ENCODE peak calls at places on chromosomes 4 and X, in six cellular contexts. T, N, A, Y, H and C are unnamed samples.

GRCh38 chr4:168796362-168797106 is 213.5 kb downstream of the CBR4 start:
- DNase-seq in T (peak; percentile 80), N (peak; percentile 52), A (no peak), Y (no peak), H (no peak), C (no peak)

GRCh38 chrX:120299928-120300327 is 11.3 kb downstream of the TMEM255A start:
- DNase-seq in T (peak; percentile 49), N (no peak), A (no peak), Y (no peak), H (no peak), C (no peak)

GRCh38 chr4:48420172-48420571 is 63.0 kb upstream of the SLC10A4 start:
- DNase-seq in T (no peak), N (no peak), A (no peak), Y (no peak), H (no peak), C (no peak)

GRCh38 chr4:40300371-40301162 is 34.6 kb upstream of the CHRNA9 start:
- DNase-seq in T (no peak), N (no peak), A (no peak), Y (no peak), H (no peak), C (no peak)

GRCh38 chr4:5568931-5569330 is 139.4 kb downstream of the EVC2 start:
- DNase-seq in T (no peak), N (no peak), A (no peak), Y (no peak), H (no peak), C (no peak)

GRCh38 chrX:9133426-9133825 is 99.5 kb upstream of the FAM9B start:
- DNase-seq in T (no peak), N (no peak), A (no peak), Y (no peak), H (no peak), C (no peak)

GRCh38 chr4:79255793-79256192 is 70.1 kb downstream of the NAA11 start:
- DNase-seq in T (no peak), N (no peak), A (no peak), Y (no peak), H (no peak), C (no peak)

GRCh38 chr4:45662996-45663395 is 460.9 kb downstream of the GABRG1 start:
- DNase-seq in T (no peak), N (no peak), A (no peak), Y (no peak), H (no peak), C (no peak)

GRCh38 chr4:68576272-68577100 is at the start of gene UGT2B17:
- DNase-seq in T (no peak), N (no peak), A (no peak), Y (no peak), H (no peak), C (no peak)

GRCh38 chr4:94828882-94829281 is 71.1 kb downstream of the BMPR1B start:
- DNase-seq in T (no peak), N (no peak), A (no peak), Y (no peak), H (no peak), C (no peak)

DNA sequence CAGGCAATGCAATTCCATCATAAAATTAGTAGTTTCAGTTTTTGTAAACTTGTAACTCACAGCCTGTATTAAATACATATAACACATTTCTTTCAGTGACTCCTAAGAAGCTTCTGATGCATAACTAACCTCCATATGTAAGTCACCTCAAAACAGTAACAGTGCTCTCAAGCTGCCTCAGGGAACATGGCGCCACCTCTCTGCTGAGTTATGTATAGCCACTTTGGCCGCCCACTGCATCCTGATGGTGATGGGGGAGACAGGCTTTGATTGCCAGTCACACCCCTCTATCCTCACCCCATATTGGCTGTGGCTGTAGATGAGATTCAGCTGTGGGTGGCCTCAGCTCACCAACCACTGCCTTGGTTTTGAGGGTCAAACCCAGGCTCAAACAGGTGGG is 54.3 kb downstream of the LRBA start:
- DNase-seq in T (peak; percentile 35), N (no peak), A (peak; percentile 35), Y (peak; percentile 59), H (no peak), C (no peak)
- TF ChIP-seq SIN3A in T (no peak), N (no peak), A (no peak), Y (no peak), H (no peak), C (no peak)

GRCh38 chr4:114399085-114399484 is 199.5 kb upstream of the UGT8 start:
- DNase-seq in T (no peak), N (no peak), A (no peak), Y (no peak), H (no peak), C (no peak)
- TF ChIP-seq REST in T (no peak), N (no peak), A (no peak), Y (no peak), H (no peak), C (no peak)

DNA sequence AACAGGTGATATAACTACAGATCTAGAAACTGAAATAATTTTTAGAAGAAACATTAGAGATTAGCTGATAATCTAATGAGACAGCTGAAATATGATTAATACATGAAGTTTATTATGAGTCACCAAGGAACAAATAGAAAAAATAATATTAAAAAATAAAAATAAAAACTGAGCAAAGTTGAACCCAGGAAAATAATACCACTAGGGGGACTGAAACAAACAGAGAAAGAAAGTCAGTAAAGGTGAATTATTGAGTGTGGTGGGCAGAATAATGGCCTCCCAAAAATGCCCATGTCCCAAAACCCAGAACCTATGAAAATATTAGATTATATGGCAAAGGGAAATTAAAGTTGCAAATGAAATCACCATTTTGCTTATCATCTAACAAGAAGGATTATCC is 820.7 kb upstream of the INTU start:
- DNase-seq in T (no peak), N (no peak), A (no peak), Y (no peak), H (no peak), C (no peak)
- TF ChIP-seq CTCF in T (no peak), N (no peak), A (no peak), Y (no peak), H (no peak), C (no peak)

DNA sequence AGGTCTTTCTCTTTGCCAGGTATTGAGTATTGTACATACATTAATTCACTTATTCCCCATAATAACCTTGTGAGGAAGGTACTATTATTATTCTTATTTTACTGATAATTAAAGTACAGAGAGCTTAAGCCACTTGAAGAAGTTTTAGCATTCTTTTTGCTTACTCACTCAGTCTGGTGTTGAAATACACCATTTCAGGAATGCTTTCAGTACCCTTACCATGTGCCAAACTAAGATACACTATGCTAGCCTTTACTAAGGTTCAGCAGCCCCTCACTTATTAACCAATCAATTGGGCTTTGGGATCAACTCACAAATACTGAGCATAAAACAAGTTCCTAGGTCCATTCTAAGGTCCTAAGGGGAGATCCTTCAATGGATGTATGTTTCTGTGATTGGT is 179.0 kb upstream of the FGF13 start:
- DNase-seq in T (no peak), N (no peak), A (no peak), Y (no peak), H (no peak), C (no peak)
- TF ChIP-seq SIN3A in T (no peak), N (no peak), A (no peak), Y (no peak), H (no peak), C (no peak)

GRCh38 chrX:135513140-135513535 is 7.3 kb upstream of the INTS6L start:
- DNase-seq in T (no peak), N (no peak), A (no peak), Y (no peak), H (no peak), C (no peak)

GRCh38 chrX:135509885-135510284 is 10.6 kb upstream of the INTS6L start:
- DNase-seq in T (no peak), N (no peak), A (no peak), Y (no peak), H (no peak), C (no peak)

GRCh38 chrX:135516376-135516775 is 4.1 kb upstream of the INTS6L start:
- DNase-seq in T (no peak), N (no peak), A (no peak), Y (peak; percentile 16), H (no peak), C (no peak)

GRCh38 chrX:135518161-135518560 is 2.3 kb upstream of the INTS6L start:
- DNase-seq in T (no peak), N (no peak), A (no peak), Y (no peak), H (no peak), C (no peak)

DNA sequence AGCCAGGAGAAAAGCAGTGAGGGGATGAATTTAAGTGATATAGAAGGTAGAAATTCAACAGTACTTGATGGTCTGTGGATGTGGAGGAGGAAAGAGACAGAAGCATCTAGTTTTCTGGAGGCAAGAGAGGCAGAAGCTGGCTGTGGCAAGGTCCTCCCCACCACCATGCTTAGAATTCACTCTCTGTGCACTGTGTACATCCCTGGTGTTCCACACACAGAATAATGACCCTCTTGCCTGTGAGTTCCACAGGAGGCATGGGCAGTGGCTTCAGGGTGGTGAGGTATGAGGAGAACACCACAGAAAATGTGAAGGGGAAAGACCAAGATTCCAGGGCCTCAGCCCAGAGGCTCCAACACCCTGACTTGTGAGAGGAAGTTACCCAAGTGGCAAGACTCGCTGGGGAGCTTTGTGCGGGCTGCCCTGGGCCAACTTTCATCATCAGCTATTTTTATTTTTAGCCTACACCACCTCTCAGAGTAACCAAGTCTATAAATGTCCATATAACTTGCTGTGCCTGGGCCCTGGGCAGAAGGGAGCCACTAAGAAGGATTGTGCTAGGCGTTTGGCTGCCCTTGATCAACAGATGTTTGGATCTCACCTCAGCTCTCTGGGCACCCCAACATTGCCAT is 7.8 kb upstream of the INTS6L start:
- DNase-seq in T (no peak), N (no peak), A (no peak), Y (no peak), H (no peak), C (no peak)
- TF ChIP-seq REST in T (no peak), N (no peak), A (no peak), Y (no peak), H (no peak), C (no peak)

DNA sequence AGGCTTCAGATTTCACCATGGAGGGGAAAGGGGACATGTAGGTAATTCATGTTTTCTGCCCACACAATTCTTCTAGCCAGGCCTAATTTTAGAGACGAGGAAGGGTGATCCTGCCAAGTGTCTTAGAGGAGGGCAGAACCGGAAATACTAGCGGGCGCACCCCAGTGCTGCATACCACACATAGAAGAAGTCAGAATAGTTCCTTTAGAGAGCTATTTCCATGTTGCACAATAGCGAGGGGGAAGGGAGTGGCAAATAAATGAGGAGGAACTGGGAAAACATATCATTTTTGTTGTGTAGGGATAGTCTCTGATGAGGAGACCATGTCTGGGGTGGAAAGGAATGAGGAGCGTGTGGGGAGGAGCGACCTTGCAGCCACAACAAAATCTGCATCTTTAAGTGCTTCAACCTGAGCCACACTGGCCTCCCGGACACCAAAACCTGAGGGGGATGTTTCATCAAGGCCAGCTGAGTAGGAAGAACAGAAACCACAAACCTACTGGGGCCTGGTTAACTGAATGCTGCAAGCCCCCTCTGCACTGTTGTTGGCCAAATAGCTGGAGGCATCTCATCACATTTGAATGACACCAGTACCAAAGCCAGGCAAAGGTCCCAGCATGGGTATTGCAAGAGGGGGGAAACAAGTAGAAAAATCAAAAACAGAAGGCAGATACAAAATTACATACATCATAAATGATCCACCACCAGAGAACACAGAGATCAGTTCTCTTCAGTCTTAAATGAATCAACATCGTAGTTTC is 26.7 kb upstream of the C1QTNF7 start:
- DNase-seq in T (no peak), N (no peak), A (peak; percentile 4), Y (no peak), H (no peak), C (no peak)
- TF ChIP-seq CTCF in T (no peak), N (no peak), A (no peak), Y (no peak), H (no peak), C (no peak)